ENCODE peak calls at places on chromosomes 4 and X, in five cellular contexts. One of them, this sample, is unnamed.

GRCh38 chr4:118076958-118077766 is 42.9 kb downstream of the NDST3 start:
- DNase-seq in D341Med: peak
- DNase-seq in non-pigmented ciliary epithelial cell: no peak
- DNase-seq in iris pigment epithelial cell: peak
- DNase-seq in sciatic nerve: no peak
- DNase-seq in this sample: no peak

GRCh38 chr4:100299441-100299840 is 109.2 kb upstream of the DDIT4L start:
- DNase-seq in D341Med: no peak
- DNase-seq in sciatic nerve: no peak
- DNase-seq in iris pigment epithelial cell: no peak
- DNase-seq in non-pigmented ciliary epithelial cell: no peak
- DNase-seq in this sample: no peak

GRCh38 chr4:152408514-152409327 is 127.2 kb downstream of the FBXW7 start:
- DNase-seq in D341Med: peak
- DNase-seq in iris pigment epithelial cell: peak
- DNase-seq in sciatic nerve: no peak
- DNase-seq in non-pigmented ciliary epithelial cell: peak
- DNase-seq in this sample: no peak

GRCh38 chr4:20825493-20825892 is 125.2 kb downstream of the PACRGL start:
- DNase-seq in non-pigmented ciliary epithelial cell: no peak
- DNase-seq in sciatic nerve: no peak
- DNase-seq in D341Med: no peak
- DNase-seq in iris pigment epithelial cell: no peak
- DNase-seq in this sample: no peak

GRCh38 chr4:186728631-186729271 is 5.1 kb upstream of the FAT1 start:
- DNase-seq in sciatic nerve: no peak
- DNase-seq in iris pigment epithelial cell: peak
- DNase-seq in non-pigmented ciliary epithelial cell: no peak
- DNase-seq in D341Med: no peak
- DNase-seq in this sample: no peak

GRCh38 chrX:39903937-39904336 is 193.8 kb downstream of the BCOR start:
- DNase-seq in sciatic nerve: no peak
- DNase-seq in non-pigmented ciliary epithelial cell: no peak
- DNase-seq in D341Med: no peak
- DNase-seq in iris pigment epithelial cell: peak
- DNase-seq in this sample: no peak

GRCh38 chr4:25367004-25367621 is 9.9 kb upstream of the ANAPC4 start:
- DNase-seq in non-pigmented ciliary epithelial cell: no peak
- DNase-seq in D341Med: no peak
- DNase-seq in sciatic nerve: no peak
- DNase-seq in iris pigment epithelial cell: peak
- DNase-seq in this sample: no peak

GRCh38 chrX:72128183-72128834 is 3.4 kb downstream of the RTL5 start:
- DNase-seq in sciatic nerve: no peak
- DNase-seq in non-pigmented ciliary epithelial cell: no peak
- DNase-seq in iris pigment epithelial cell: no peak
- DNase-seq in D341Med: no peak
- DNase-seq in this sample: no peak

GRCh38 chrX:1248381-1249061 is 20.1 kb upstream of the CSF2RA start:
- DNase-seq in iris pigment epithelial cell: no peak
- DNase-seq in non-pigmented ciliary epithelial cell: no peak
- DNase-seq in D341Med: peak
- DNase-seq in sciatic nerve: peak
- DNase-seq in this sample: no peak

GRCh38 chr4:1082215-1083182 is 30.9 kb downstream of the RNF212 start:
- DNase-seq in iris pigment epithelial cell: peak
- DNase-seq in non-pigmented ciliary epithelial cell: peak
- DNase-seq in D341Med: peak
- DNase-seq in sciatic nerve: no peak
- DNase-seq in this sample: no peak